ENCODE peak calls at places on chromosomes 5 and 9, in six cellular contexts. S is Caco-2, Q is colonic mucosa, V is thoracic aorta, N is adrenal gland, D is tibial artery. P is an unnamed sample.

GRCh38 chr9:130382086-130382485 is 62.7 kb upstream of the ASS1 start:
- DNase-seq in D (no peak), Q (no peak), V (no peak), S (no peak), N (no peak), P (no peak)

GRCh38 chr5:7367780-7368179 is 28.2 kb upstream of the ADCY2 start:
- DNase-seq in D (no peak), S (no peak), N (no peak), Q (no peak), V (no peak), P (no peak)

GRCh38 chr5:84383296-84383815 is 1.3 kb downstream of the EDIL3 start:
- DNase-seq in D (no peak), N (no peak), S (no peak), V (no peak), Q (peak; percentile 42), P (no peak)

GRCh38 chr5:78095119-78095518 is 199.4 kb downstream of the AP3B1 start:
- DNase-seq in Q (no peak), V (no peak), S (no peak), N (no peak), D (no peak), P (no peak)

GRCh38 chr9:72538926-72539702 is 17.7 kb downstream of the TMC1 start:
- DNase-seq in D (no peak), S (no peak), V (no peak), N (no peak), Q (no peak), P (no peak)

GRCh38 chr9:129446828-129447550 is 173.9 kb downstream of the C9orf50 start:
- DNase-seq in V (no peak), S (no peak), N (no peak), Q (no peak), D (no peak), P (no peak)

GRCh38 chr9:4356306-4356705 is 56.4 kb upstream of the GLIS3 start:
- DNase-seq in Q (no peak), S (no peak), N (no peak), V (no peak), D (no peak), P (no peak)

GRCh38 chr5:64678400-64678799 is 11.9 kb upstream of the SHISAL2B start:
- DNase-seq in Q (no peak), S (no peak), V (no peak), N (no peak), D (no peak), P (no peak)

GRCh38 chr9:4769321-4770080 is 23.2 kb upstream of the RCL1 start:
- DNase-seq in S (no peak), Q (no peak), N (no peak), V (no peak), D (no peak), P (no peak)

GRCh38 chr9:92404437-92404836 is at the start of gene OGN:
- DNase-seq in D (no peak), S (no peak), V (no peak), Q (no peak), N (no peak), P (no peak)

GRCh38 chr9:5876026-5876425 is 14.7 kb upstream of the MLANA start:
- DNase-seq in V (no peak), Q (no peak), S (no peak), N (no peak), D (no peak), P (no peak)

GRCh38 chr5:111530298-111530740 is 18.0 kb upstream of the STARD4 start:
- DNase-seq in Q (peak; percentile 54), N (peak; percentile 70), D (peak; percentile 80), V (peak; percentile 36), S (peak; percentile 89), P (peak; percentile 74)

GRCh38 chr9:108290839-108291585 is 564.8 kb downstream of the ACTL7B start:
- DNase-seq in D (no peak), S (no peak), V (no peak), Q (no peak), N (no peak), P (no peak)

GRCh38 chr5:155466851-155467250 is 453.3 kb downstream of the KIF4B start:
- DNase-seq in Q (no peak), V (no peak), N (no peak), D (no peak), S (no peak), P (no peak)

GRCh38 chr5:9197881-9198260 is 348.0 kb downstream of the SEMA5A start:
- DNase-seq in D (no peak), Q (no peak), V (no peak), S (no peak), N (no peak), P (no peak)

GRCh38 chr9:97831843-97832636 is 21.0 kb upstream of the FOXE1 start:
- DNase-seq in Q (no peak), D (no peak), S (no peak), V (no peak), N (no peak), P (no peak)

DNA sequence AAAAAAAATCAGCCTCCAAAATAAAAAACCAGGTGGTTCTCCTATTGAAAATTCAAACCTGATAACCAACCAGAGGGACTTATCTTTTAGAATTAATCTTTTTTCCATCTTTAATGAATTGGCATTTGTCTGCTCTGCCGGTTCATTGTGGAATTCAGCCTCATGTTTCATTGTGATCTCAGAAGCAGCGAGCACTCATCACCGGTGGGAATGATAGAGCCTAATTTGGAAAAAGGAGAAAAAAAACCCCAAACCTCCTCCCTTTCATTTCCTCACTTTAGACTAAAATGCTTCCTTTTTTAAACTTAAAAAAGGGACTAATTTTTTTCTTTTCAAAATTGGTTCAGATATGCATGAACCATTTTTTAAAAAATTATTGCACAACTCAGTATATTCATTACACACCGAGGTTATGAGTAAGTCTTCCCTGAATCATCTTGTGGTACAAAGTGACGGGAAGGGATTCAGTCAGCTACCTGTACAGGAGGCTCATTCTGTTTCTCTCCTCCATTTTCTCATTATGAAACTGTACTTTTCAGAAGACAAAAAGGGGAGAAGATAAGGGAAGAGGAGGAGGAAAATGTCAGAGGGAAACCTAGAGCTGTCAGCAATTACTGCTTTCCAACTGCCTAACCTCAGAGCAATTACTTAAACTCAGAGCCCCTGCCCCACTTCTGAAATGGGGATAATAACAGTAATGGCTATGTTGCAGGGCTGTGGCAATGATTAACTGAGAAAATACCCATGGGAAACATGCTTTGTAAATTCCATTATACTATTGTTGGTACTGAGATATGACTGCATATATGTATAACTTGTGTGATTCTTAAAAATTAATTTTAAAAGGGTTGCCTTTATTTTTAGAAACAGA is 23.9 kb downstream of the GALNT10 start:
- DNase-seq in S (no peak), N (no peak), D (no peak), V (no peak), Q (no peak), P (no peak)
- H3K4me1 ChIP-seq in S (no peaks in the 10 kb centered on the region), N (peaks cover 24% of the 10 kb centered on the region), D (peaks cover 11% of the 10 kb centered on the region), V (peaks cover 18% of the 10 kb centered on the region), Q (no peaks in the 10 kb centered on the region), P (peaks cover 26% of the 10 kb centered on the region)

GRCh38 chr5:172905771-172906170 is 53.5 kb upstream of the RPL26L1 start:
- DNase-seq in N (no peak), S (peak; percentile 78), Q (no peak), V (no peak), D (no peak), P (no peak)
- H3K4me1 ChIP-seq in N (peaks cover 52% of the 10 kb centered on the region), S (peaks cover 56% of the 10 kb centered on the region), Q (peaks cover 19% of the 10 kb centered on the region), V (peaks cover 75% of the 10 kb centered on the region), D (peaks cover 77% of the 10 kb centered on the region), P (peaks cover 50% of the 10 kb centered on the region)

GRCh38 chr5:52808316-52808901 is 20.7 kb downstream of the ITGA1 start:
- DNase-seq in V (no peak), D (no peak), S (no peak), Q (no peak), N (no peak), P (no peak)
- H3K4me1 ChIP-seq in V (peaks cover 99% of the 10 kb centered on the region), D (peaks cover 33% of the 10 kb centered on the region), S (peaks cover 22% of the 10 kb centered on the region), Q (no peaks in the 10 kb centered on the region), N (peaks cover 85% of the 10 kb centered on the region), P (peaks cover 38% of the 10 kb centered on the region)

GRCh38 chr9:121301881-121302286 is 33.9 kb downstream of the GSN start:
- DNase-seq in S (no peak), D (peak; percentile 18), N (no peak), Q (no peak), V (no peak), P (peak; percentile 38)
- H3K4me1 ChIP-seq in S (peaks cover 52% of the 10 kb centered on the region), D (peaks cover 88% of the 10 kb centered on the region), N (peaks cover 54% of the 10 kb centered on the region), Q (peaks cover 9% of the 10 kb centered on the region), V (peaks cover 93% of the 10 kb centered on the region), P (peaks cover 2% of the 10 kb centered on the region)

GRCh38 chr9:37683531-37684371 is 33.0 kb downstream of the FRMPD1 start:
- DNase-seq in Q (no peak), S (no peak), D (no peak), V (no peak), N (no peak), P (no peak)
- H3K4me1 ChIP-seq in Q (no peaks in the 10 kb centered on the region), S (no peaks in the 10 kb centered on the region), D (no peaks in the 10 kb centered on the region), V (no peaks in the 10 kb centered on the region), N (no peaks in the 10 kb centered on the region), P (no peaks in the 10 kb centered on the region)

GRCh38 chr5:149609640-149610297 is 28.5 kb downstream of the ARHGEF37 start:
- DNase-seq in V (no peak), S (no peak), N (no peak), Q (no peak), D (no peak), P (no peak)
- H3K4me1 ChIP-seq in V (no peaks in the 10 kb centered on the region), S (peaks cover 40% of the 10 kb centered on the region), N (no peaks in the 10 kb centered on the region), Q (peaks cover 18% of the 10 kb centered on the region), D (peaks cover 10% of the 10 kb centered on the region), P (peaks cover 28% of the 10 kb centered on the region)